ENCODE peak calls at places on chromosomes 13 and 19, in seven cellular contexts. T, Y, S, A, R, E and G are unnamed samples. For H3K4me1, the result is how much of the 10 kb centered on the place peaks cover.

GRCh38 chr13:97727991-97728390 is 225.5 kb upstream of the IPO5 start:
- DNase-seq in T (no peak), E (no peak), S (no peak), Y (no peak), R (no peak), A (no peak), G (no peak)

GRCh38 chr19:45848922-45849321 is 14.0 kb downstream of the SYMPK start:
- DNase-seq in T (no peak), S (no peak), Y (no peak), A (no peak), R (no peak), E (no peak), G (no peak)

GRCh38 chr19:45809643-45810159 is 5.4 kb downstream of the RSPH6A start:
- DNase-seq in Y (no peak), R (no peak), E (no peak), T (no peak), A (no peak), S (no peak), G (no peak)

GRCh38 chr13:21799671-21800070 is 128.8 kb downstream of the FGF9 start:
- DNase-seq in S (no peak), T (no peak), Y (no peak), E (no peak), R (no peak), A (no peak), G (no peak)

GRCh38 chr19:40610396-40611064 is 9.4 kb downstream of the LTBP4 start:
- DNase-seq in R (peak), S (peak), E (no peak), A (peak), T (peak), Y (no peak), G (peak)

GRCh38 chr13:35600137-35600536 is 123.6 kb upstream of the MAB21L1 start:
- DNase-seq in Y (no peak), T (no peak), E (no peak), A (no peak), S (no peak), R (no peak), G (no peak)

GRCh38 chr19:16330811-16331690 is 6.4 kb downstream of the KLF2 start:
- DNase-seq in A (peak), Y (no peak), S (no peak), R (no peak), E (no peak), T (no peak), G (no peak)

GRCh38 chr13:110499621-110500281 is 61.8 kb downstream of the RAB20 start:
- DNase-seq in A (no peak), Y (no peak), R (no peak), T (no peak), E (no peak), S (no peak), G (no peak)

GRCh38 chr13:31663880-31664585 is 75.3 kb upstream of the RXFP2 start:
- DNase-seq in A (no peak), S (no peak), T (no peak), E (no peak), Y (no peak), R (no peak), G (no peak)

GRCh38 chr13:112106467-112107141 is 39.7 kb downstream of the SOX1 start:
- DNase-seq in A (no peak), S (no peak), T (no peak), R (no peak), E (no peak), Y (no peak), G (no peak)

DNA sequence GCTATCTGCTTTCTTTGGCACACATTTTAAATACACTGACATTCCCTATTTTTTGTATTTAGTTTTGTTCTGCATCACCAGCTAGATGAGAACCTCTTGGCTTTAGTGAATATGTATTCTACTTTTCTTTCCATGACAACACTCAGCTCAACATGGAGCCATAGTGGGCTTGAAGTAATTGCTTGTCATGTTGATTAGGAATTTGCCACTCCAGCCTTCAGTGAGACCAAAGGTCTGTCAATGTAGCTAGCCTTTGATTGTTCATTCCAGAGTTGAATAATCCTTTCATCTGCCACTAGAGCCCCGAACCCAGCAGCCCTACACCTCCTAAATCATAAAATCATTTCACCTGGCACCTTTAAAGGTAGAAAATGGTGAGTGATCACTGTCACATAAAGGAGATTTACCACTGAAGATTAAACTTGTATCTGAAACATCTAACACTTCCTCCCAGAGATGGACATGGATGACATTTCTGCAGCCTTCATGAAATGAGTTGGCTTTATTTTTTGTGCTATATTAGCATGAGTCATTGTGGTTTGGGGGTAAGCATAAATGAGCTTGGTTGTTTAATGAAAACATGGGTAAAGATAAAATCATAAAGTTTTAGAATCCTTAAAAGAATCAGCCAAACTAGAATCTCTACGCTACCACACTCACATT is 29.2 kb upstream of the GARRE1 start:
- DNase-seq in A (no peak), R (no peak), E (no peak), Y (no peak), S (no peak), T (no peak), G (no peak)
- H3K27ac ChIP-seq in A (peak), R (no peak), E (no peak), Y (no peak), S (no peak), T (peak), G (no peak)

GRCh38 chr19:18672606-18673337 is 10.7 kb upstream of the CRTC1 start:
- DNase-seq in A (no peak), Y (no peak), T (no peak), R (peak), E (no peak), S (no peak), G (no peak)
- H3K4me3 ChIP-seq in A (no peak), Y (no peak), T (no peak), R (peak), E (no peak), S (no peak), G (no peak)

DNA sequence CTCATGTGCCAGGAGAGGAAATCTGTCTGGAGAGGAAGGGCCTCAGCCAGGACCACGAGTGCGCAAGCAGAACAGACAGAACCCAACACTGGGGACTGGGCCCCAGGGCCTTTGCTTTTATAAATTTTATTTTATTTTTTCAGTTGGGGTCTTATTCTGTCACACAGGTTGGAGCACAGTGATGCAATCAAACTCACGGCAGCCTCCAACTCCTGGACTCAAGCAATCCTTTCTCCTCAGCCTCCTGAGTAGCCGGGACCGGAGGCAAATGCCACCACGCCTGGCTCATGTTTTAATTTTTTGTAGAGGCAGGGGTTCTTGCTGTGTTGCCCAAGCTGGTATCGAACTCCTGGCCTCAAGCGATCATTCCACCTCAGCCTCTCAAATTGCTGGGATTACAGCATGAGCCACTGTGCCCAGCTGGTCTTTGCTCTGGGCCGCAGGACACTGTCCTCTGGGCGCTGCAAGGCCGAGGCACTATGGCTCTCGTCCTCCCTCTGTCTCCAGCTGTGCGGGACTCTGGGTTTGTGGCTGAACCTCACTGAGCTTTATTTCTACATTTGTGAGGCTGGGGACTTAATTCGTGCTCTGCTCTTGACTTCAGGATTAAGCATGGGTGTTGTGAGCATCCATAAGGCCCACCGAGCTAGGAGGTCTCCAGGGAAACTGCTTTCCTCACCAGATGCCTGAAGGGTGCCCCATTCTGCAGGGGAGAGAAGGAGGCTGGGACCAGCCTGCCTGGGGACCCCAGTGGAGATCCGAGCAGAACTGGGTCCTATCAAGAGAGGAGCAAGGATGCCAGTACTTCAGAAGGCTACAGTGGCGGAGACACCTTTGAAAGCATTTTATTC is 144.2 kb upstream of the VSTM2B start:
- DNase-seq in R (no peak), A (no peak), S (no peak), E (no peak), T (no peak), Y (peak), G (no peak)
- H3K4me1 ChIP-seq in R (under half), A (under half), S (under half), E (under half), T (under half), Y (under half), G (under half)

GRCh38 chr13:71368301-71368700 is 498.7 kb downstream of the DACH1 start:
- DNase-seq in R (no peak), Y (no peak), T (no peak), E (no peak), A (no peak), S (no peak), G (no peak)
- H3K27ac ChIP-seq in R (no peak), Y (no peak), T (no peak), E (no peak), A (no peak), S (no peak), G (no peak)